ENCODE peak calls at places on chromosomes 4 and X, in five cellular contexts. A is psoas muscle, T is adrenal gland, V is tibial artery, R is suprapubic skin. L is an unnamed sample. For H3K4me1, the result is how much of the 10 kb centered on the place peaks cover.

GRCh38 chr4:38591617-38592337 is 72.2 kb upstream of the KLF3 start:
- DNase-seq in V (no peak), R (no peak), A (no peak), T (no peak), L (peak)

GRCh38 chr4:53541577-53542206 is 49.6 kb downstream of the LNX1 start:
- DNase-seq in A (no peak), R (no peak), T (peak), V (no peak), L (peak)

GRCh38 chr4:72286185-72286584 is 254.4 kb downstream of the NPFFR2 start:
- DNase-seq in T (no peak), R (no peak), V (no peak), A (no peak), L (peak)

GRCh38 chr4:150518559-150518958 is 63.4 kb upstream of the MAB21L2 start:
- DNase-seq in A (no peak), V (no peak), T (no peak), R (no peak), L (peak)

GRCh38 chr4:122309988-122310626 is 68.7 kb upstream of the ADAD1 start:
- DNase-seq in V (no peak), R (no peak), T (no peak), A (no peak), L (no peak)

GRCh38 chr4:89054627-89055026 is 2.4 kb downstream of the FAM13A start:
- DNase-seq in T (no peak), R (no peak), A (no peak), V (no peak), L (no peak)

GRCh38 chr4:118280501-118281218 is 72.1 kb downstream of the PRSS12 start:
- DNase-seq in T (peak), A (no peak), R (no peak), V (no peak), L (peak)

GRCh38 chrX:138748480-138748879 is 37.0 kb upstream of the FGF13 start:
- DNase-seq in A (no peak), T (no peak), V (no peak), R (no peak), L (no peak)

GRCh38 chr4:118765399-118765798 is 70.5 kb downstream of the SEC24D start:
- DNase-seq in V (no peak), T (peak), A (no peak), R (no peak), L (peak)

GRCh38 chr4:175947117-175947722 is 118.4 kb upstream of the WDR17 start:
- DNase-seq in R (no peak), V (no peak), A (no peak), T (no peak), L (no peak)

GRCh38 chr4:45442466-45442865 is 681.4 kb downstream of the GABRG1 start:
- DNase-seq in T (no peak), A (no peak), V (no peak), R (no peak), L (peak)

GRCh38 chr4:52577285-52577968 is 81.7 kb downstream of the USP46 start:
- DNase-seq in V (no peak), T (no peak), A (no peak), R (no peak), L (peak)

GRCh38 chr4:4714330-4714729 is 145.1 kb upstream of the MSX1 start:
- DNase-seq in V (no peak), T (no peak), A (no peak), R (no peak), L (no peak)

GRCh38 chr4:16867827-16868226 is 30.6 kb downstream of the LDB2 start:
- DNase-seq in A (no peak), R (no peak), T (no peak), V (no peak), L (no peak)

GRCh38 chr4:55543858-55544257 is 2.9 kb downstream of the CLOCK start:
- DNase-seq in A (no peak), R (no peak), T (no peak), V (no peak), L (peak)
- TF ChIP-seq CTCF in A (no peak), R (no peak), T (no peak), V (no peak), L (peak)

GRCh38 chr4:155304375-155304774 is 72.4 kb downstream of the MAP9 start:
- DNase-seq in V (no peak), A (no peak), T (no peak), R (no peak), L (peak)

DNA sequence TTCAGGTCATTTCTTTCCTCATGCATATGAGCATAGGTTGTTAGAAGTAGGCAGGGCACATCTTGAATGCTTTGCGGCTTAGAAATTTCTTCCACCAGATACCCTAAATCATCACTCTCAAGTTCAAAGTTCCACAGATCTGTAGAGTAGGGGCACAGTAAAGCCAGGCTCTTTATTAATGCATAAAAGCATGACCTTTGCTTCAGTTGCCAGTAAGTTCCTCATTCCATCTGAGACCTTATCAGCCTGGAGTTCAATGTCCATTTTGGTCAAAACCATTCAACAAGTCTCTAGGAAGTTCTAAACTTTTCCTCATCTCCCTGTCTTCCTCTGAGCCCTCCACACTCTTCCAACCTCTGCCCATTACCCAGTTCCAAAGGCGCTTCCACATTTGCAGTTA is 77.7 kb downstream of the MAP9 start:
- DNase-seq in T (no peak), V (no peak), R (no peak), A (no peak), L (no peak)
- H3K27ac ChIP-seq in T (no peak), V (no peak), R (no peak), A (no peak), L (no peak)

GRCh38 chrX:65686246-65686645 is 18.8 kb downstream of the MSN start:
- DNase-seq in T (no peak), A (no peak), R (no peak), V (no peak), L (no peak)

GRCh38 chrX:65688403-65688881 is 21.0 kb downstream of the MSN start:
- DNase-seq in A (no peak), R (no peak), T (no peak), V (no peak), L (peak)

GRCh38 chrX:65690057-65690855 is 22.8 kb downstream of the MSN start:
- DNase-seq in V (peak), A (peak), T (no peak), R (no peak), L (no peak)

GRCh38 chrX:65687367-65687766 is 19.9 kb downstream of the MSN start:
- DNase-seq in R (no peak), A (no peak), T (no peak), V (no peak), L (no peak)

DNA sequence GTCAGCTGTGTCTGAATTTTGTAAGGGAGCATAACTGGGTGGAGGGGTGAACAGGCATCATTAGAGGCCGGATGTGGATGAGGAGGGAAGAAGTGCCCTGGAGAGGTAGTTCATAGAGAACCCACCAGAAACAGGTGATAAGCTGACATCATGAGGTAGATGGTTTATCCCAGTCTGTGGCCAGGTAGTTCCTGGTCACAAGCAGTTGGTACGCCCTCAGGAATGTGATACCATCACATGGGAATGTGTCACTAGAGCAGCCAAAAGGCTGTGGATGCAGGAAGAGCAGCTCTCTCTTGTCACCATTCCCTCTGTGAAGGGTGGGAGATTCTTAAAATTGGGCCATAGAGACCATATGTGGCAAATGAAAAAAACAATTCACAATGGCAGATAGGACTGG is 21.9 kb downstream of the MSN start:
- DNase-seq in R (no peak), V (no peak), A (no peak), T (no peak), L (no peak)
- H3K4me1 ChIP-seq in R (half or more), V (under half), A (under half), T (under half), L (under half)

GRCh38 chrX:111095974-111096870 is at the start of gene PAK3:
- DNase-seq in A (no peak), T (peak), R (peak), V (peak), L (no peak)
- TF ChIP-seq CTCF in A (no peak), T (no peak), R (no peak), V (no peak), L (no peak)

GRCh38 chr4:147339116-147339515 is 141.8 kb upstream of the EDNRA start:
- DNase-seq in A (no peak), T (no peak), V (no peak), R (no peak), L (no peak)
- H3K27ac ChIP-seq in A (no peak), T (no peak), V (no peak), R (no peak), L (no peak)

GRCh38 chr4:48767530-48767929 is 12.5 kb downstream of the FRYL start:
- DNase-seq in V (no peak), R (no peak), A (no peak), T (no peak), L (no peak)

GRCh38 chr4:48774760-48775398 is 5.2 kb downstream of the FRYL start:
- DNase-seq in V (no peak), R (no peak), T (no peak), A (no peak), L (no peak)

GRCh38 chr4:48777739-48778138 is 2.3 kb downstream of the FRYL start:
- DNase-seq in A (no peak), T (no peak), V (no peak), R (no peak), L (no peak)

GRCh38 chr4:48767055-48767454 is 13.0 kb downstream of the FRYL start:
- DNase-seq in V (no peak), A (no peak), R (no peak), T (no peak), L (no peak)

DNA sequence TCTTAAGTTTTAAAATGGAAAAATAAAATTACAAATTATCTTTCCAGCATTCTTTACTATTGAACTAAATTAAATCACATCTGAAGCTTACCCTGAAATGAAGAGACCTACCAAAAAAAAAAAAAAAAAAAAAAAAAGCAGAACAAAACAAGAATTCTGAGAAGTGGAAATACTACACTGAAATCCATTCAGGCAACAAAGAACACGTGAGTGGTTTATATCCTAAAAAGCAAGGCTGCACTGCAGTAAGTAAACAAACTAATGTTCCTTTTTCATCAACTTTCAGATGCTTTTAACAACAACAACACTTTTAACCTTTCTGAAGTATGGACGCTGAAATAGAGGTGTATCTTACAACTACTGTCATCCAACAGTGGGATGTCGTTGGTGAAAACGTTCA is 7.5 kb downstream of the FRYL start:
- DNase-seq in R (no peak), V (no peak), T (no peak), A (no peak), L (no peak)
- H3K4me1 ChIP-seq in R (under half), V (under half), T (under half), A (half or more), L (under half)

GRCh38 chrX:23694606-23695005 is 27.3 kb downstream of the PRDX4 start:
- DNase-seq in A (peak), T (peak), V (no peak), R (no peak), L (peak)
- TF ChIP-seq CTCF in A (peak), T (no peak), V (peak), R (peak), L (peak)

GRCh38 chrX:119573840-119574393 is 446 bp upstream of the UBE2A start:
- DNase-seq in T (peak), R (peak), V (peak), A (peak), L (no peak)
- H3K27ac ChIP-seq in T (peak), R (peak), V (peak), A (peak), L (peak)